ENCODE peak calls at places on chromosome 7, in six cellular contexts. G, A, I, N, V and W are unnamed samples.

GRCh38 chr7:34463830-34464229 is 194.2 kb upstream of the NPSR1 start:
- DNase-seq in G (no peak), A (no peak), I (no peak), N (no peak), V (no peak), W (no peak)

GRCh38 chr7:91876391-91877133 is 3.9 kb downstream of the MTERF1 start:
- DNase-seq in G (no peak), A (no peak), I (no peak), N (no peak), V (no peak), W (no peak)

GRCh38 chr7:137820677-137821420 is 25.9 kb downstream of the DGKI start:
- DNase-seq in G (peak), A (peak), I (peak), N (no peak), V (peak), W (peak)

GRCh38 chr7:44107116-44107960 is 3.2 kb downstream of the AEBP1 start:
- DNase-seq in G (no peak), A (no peak), I (no peak), N (no peak), V (no peak), W (no peak)

GRCh38 chr7:109868215-109868614 is 1222.7 kb upstream of the LRRN3 start:
- DNase-seq in G (no peak), A (no peak), I (no peak), N (no peak), V (no peak), W (no peak)

GRCh38 chr7:122206985-122207384 is 62.9 kb upstream of the AASS start:
- DNase-seq in G (no peak), A (no peak), I (no peak), N (no peak), V (no peak), W (no peak)

GRCh38 chr7:132446666-132447217 is 129.5 kb downstream of the PLXNA4 start:
- DNase-seq in G (no peak), A (no peak), I (no peak), N (no peak), V (no peak), W (no peak)

GRCh38 chr7:8536431-8536830 is 103.0 kb downstream of the NXPH1 start:
- DNase-seq in G (no peak), A (no peak), I (no peak), N (no peak), V (no peak), W (no peak)

GRCh38 chr7:38563736-38564135 is 67.4 kb downstream of the AMPH start:
- DNase-seq in G (no peak), A (no peak), I (no peak), N (no peak), V (no peak), W (no peak)

GRCh38 chr7:151114151-151115090 is 28.1 kb downstream of the AGAP3 start:
- DNase-seq in G (peak), A (no peak), I (no peak), N (no peak), V (no peak), W (no peak)

GRCh38 chr7:151116603-151117002 is 30.3 kb downstream of the AGAP3 start:
- DNase-seq in G (peak), A (no peak), I (no peak), N (no peak), V (no peak), W (no peak)

GRCh38 chr7:151115836-151116418 is 29.7 kb downstream of the AGAP3 start:
- DNase-seq in G (peak), A (no peak), I (no peak), N (peak), V (no peak), W (no peak)

GRCh38 chr7:151113344-151114150 is 27.3 kb downstream of the AGAP3 start:
- DNase-seq in G (peak), A (no peak), I (peak), N (peak), V (no peak), W (peak)

GRCh38 chr7:151115121-151115835 is 29.0 kb downstream of the AGAP3 start:
- DNase-seq in G (peak), A (no peak), I (no peak), N (no peak), V (no peak), W (no peak)
- H3K4me3 ChIP-seq in G (peak), A (peak), I (no peak), N (peak), V (peak), W (no peak)

DNA sequence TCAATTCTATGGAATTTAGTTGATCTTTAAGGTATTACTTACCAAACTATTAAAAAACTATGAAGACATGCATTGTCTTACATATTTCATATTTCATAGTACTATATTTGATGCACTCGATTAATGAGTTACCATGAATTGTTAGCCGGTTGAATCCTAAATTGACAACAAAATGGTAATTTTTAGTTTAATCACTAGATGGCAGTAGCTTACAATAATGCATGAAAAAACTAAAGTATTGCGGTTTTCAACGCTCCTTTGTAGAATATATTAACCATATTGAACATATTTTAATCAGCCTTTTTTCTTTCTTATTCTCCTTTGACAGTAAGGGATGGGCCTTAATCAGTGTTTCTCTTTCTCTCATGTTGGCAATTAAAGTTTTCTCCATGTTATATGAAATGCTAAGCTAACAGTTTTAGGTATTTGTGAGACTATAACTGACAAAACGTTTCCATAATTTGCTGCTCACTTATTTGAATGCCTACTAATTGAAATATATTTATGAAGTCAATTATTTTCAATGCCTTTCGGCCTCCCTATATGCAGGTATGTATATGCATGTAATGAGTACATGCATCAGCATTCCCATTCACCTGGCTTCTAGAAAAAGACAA is 48.5 kb upstream of the ARL4A start:
- DNase-seq in G (no peak), A (no peak), I (no peak), N (no peak), V (no peak), W (no peak)
- TF ChIP-seq CTCF in G (peak), A (peak), I (peak), N (peak), V (peak), W (peak)

GRCh38 chr7:149334219-149334618 is 72.2 kb downstream of the ZNF783 start:
- DNase-seq in G (no peak), A (no peak), I (no peak), N (no peak), V (no peak), W (no peak)

GRCh38 chr7:149333321-149333717 is 71.3 kb downstream of the ZNF783 start:
- DNase-seq in G (no peak), A (no peak), I (no peak), N (no peak), V (no peak), W (no peak)

GRCh38 chr7:149329787-149330334 is 67.9 kb downstream of the ZNF783 start:
- DNase-seq in G (no peak), A (no peak), I (no peak), N (no peak), V (no peak), W (no peak)

GRCh38 chr7:149329265-149329664 is 67.3 kb downstream of the ZNF783 start:
- DNase-seq in G (no peak), A (no peak), I (no peak), N (no peak), V (no peak), W (no peak)

GRCh38 chr7:149330914-149331567 is 69.0 kb downstream of the ZNF783 start:
- DNase-seq in G (no peak), A (no peak), I (no peak), N (no peak), V (no peak), W (no peak)
- H3K4me3 ChIP-seq in G (no peak), A (no peak), I (no peak), N (no peak), V (no peak), W (no peak)

DNA sequence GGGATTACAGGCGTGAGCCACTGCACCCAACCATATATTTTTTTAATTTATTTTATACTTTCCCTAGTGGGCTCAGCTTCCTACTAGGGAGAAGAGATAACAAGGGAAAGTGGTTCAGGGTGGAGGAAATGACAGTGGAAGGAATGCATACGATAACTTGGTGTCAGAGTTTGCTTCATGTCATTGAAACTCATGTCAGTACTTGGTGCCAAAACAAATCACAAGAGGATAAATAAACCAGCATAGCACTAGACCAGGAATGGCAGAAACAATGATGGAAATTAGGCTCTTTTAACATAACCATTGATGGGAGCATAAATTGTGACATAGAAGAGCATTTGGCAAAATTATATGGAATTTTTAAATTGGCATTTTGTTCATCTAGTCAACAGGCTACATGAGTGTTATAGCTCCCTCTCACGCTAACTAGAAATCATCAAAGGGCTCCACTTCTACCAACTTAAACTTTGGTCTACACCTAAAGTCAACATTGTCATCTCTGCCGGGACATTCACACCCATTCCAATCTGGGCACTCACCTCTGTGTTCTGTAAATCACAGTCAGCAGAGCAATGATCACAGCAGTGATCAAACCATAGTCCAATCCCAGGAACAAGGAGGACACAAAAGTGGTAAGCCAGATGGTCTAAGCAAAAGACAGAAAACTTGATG is 41.2 kb downstream of the PSMC2 start:
- DNase-seq in G (no peak), A (no peak), I (no peak), N (no peak), V (no peak), W (no peak)
- TF ChIP-seq CTCF in G (no peak), A (no peak), I (no peak), N (no peak), V (no peak), W (no peak)

GRCh38 chr7:71208881-71209280 is 76.9 kb downstream of the GALNT17 start:
- DNase-seq in G (no peak), A (no peak), I (no peak), N (no peak), V (no peak), W (no peak)
- H3K4me3 ChIP-seq in G (no peak), A (no peak), I (no peak), N (no peak), V (no peak), W (no peak)

DNA sequence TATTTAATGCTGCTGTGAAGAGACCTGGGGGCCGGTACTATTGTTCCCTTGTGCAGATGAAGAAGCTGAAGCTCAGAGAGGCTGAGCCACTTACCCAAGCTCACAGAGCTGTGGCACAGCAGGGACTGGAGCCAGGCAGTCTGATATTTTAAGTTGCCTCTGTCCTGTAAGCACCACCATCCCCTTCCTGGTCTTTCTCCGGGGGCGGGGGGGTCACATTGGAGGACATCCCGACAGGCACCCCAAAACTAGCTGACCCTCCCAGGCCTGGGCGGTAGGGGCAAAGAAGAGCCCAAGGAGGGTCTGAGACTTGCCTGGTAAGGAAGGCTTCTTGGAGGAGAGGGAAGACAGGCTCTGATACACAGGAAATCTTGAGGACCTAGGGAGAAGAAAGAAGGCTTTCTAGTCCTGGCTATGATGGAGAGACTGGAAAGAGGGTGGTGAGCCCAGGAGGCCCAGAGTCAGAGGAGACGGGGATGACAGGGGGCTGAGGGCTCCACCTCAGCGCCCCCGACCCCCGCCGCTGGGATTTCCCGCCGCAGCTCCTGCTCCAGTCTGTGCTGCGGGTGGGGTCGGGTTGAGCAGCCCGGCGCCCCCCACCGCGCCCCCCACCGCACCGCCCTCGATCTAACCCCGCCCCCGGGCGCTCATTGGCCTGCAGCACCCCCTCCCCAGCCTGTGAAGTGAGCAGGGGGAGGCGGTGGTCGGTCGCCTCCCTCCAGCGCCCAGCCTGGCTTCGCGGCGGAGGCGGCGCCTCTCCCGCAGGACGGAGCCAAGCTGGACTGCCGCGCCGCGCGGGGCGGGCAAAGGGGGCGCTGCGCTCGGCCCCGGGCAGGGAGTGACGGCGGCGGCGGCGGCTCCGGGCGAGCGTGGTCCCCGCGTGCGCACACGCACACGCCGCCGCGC is at the start of gene ADCYAP1R1:
- DNase-seq in G (no peak), A (no peak), I (no peak), N (no peak), V (peak), W (no peak)
- TF ChIP-seq CTCF in G (no peak), A (no peak), I (no peak), N (no peak), V (no peak), W (no peak)

GRCh38 chr7:467393-467828 is 52.2 kb downstream of the PDGFA start:
- DNase-seq in G (no peak), A (no peak), I (no peak), N (no peak), V (no peak), W (no peak)
- H3K4me3 ChIP-seq in G (no peak), A (no peak), I (no peak), N (no peak), V (no peak), W (no peak)

GRCh38 chr7:70589010-70589409 is 542.9 kb upstream of the GALNT17 start:
- DNase-seq in G (no peak), A (no peak), I (no peak), N (no peak), V (no peak), W (no peak)
- TF ChIP-seq CTCF in G (no peak), A (no peak), I (no peak), N (no peak), V (no peak), W (no peak)